ENCODE peak calls at places on chromosomes 1 and 21, in five cellular contexts. P is dorsolateral prefrontal cortex, O is cardiac fibroblast, A is brain microvascular endothelial cell, L is heart left ventricle. V is an unnamed sample.

GRCh38 chr1:41582004-41582325 is 97.5 kb upstream of the EDN2 start:
- DNase-seq in A (no peak), L (no peak), P (no peak), O (no peak), V (no peak)

GRCh38 chr1:231734417-231734816 is 107.8 kb downstream of the DISC1 start:
- DNase-seq in O (no peak), A (no peak), L (peak; percentile 63), P (no peak), V (no peak)

GRCh38 chr1:92244376-92244775 is 26.7 kb downstream of the C1orf146 start:
- DNase-seq in O (peak; percentile 55), P (no peak), L (no peak), A (no peak), V (no peak)

GRCh38 chr1:236890152-236891056 is 95.3 kb downstream of the MTR start:
- DNase-seq in L (peak; percentile 69), A (no peak), O (no peak), P (no peak), V (no peak)

GRCh38 chr1:156073110-156073693 is 9.1 kb downstream of the MEX3A start:
- DNase-seq in A (no peak), P (no peak), L (no peak), O (no peak), V (no peak)

GRCh38 chr1:44857446-44857845 is 14.4 kb upstream of the PTCH2 start:
- DNase-seq in L (no peak), O (no peak), A (no peak), P (no peak), V (no peak)

GRCh38 chr1:89022167-89022959 is at the start of gene GBP3:
- DNase-seq in O (peak; percentile 81), L (no peak), P (no peak), A (peak; percentile 12), V (peak; percentile 55)

GRCh38 chr1:99457381-99458165 is 188.3 kb upstream of the PALMD start:
- DNase-seq in L (no peak), O (peak; percentile 79), P (peak; percentile 22), A (peak; percentile 77), V (no peak)

GRCh38 chr1:20685099-20685662 is 24.0 kb upstream of the DDOST start:
- DNase-seq in A (no peak), P (peak; percentile 51), O (no peak), L (peak; percentile 78), V (no peak)

GRCh38 chr1:6597777-6598131 is 4.9 kb downstream of the KLHL21 start:
- DNase-seq in P (no peak), L (no peak), O (no peak), A (no peak), V (no peak)

GRCh38 chr1:12179638-12180121 is 12.9 kb downstream of the TNFRSF1B start:
- DNase-seq in L (no peak), O (no peak), P (no peak), A (no peak), V (no peak)

GRCh38 chr1:12177156-12177998 is 10.6 kb downstream of the TNFRSF1B start:
- DNase-seq in A (no peak), O (no peak), L (no peak), P (no peak), V (no peak)

GRCh38 chr1:12179111-12179519 is 12.3 kb downstream of the TNFRSF1B start:
- DNase-seq in A (peak; percentile 85), P (no peak), L (no peak), O (no peak), V (peak; percentile 86)

GRCh38 chr1:12177999-12178441 is 11.2 kb downstream of the TNFRSF1B start:
- DNase-seq in P (peak; percentile 62), L (peak; percentile 82), A (peak; percentile 85), O (peak; percentile 91), V (peak; percentile 63)

GRCh38 chr1:12178511-12178910 is 11.7 kb downstream of the TNFRSF1B start:
- DNase-seq in P (no peak), A (no peak), O (no peak), L (no peak), V (no peak)
- H3K4me3 ChIP-seq in P (no peak overlapping the region), A (no peak overlapping the region), O (no peak overlapping the region), L (no peak overlapping the region), V (peak overlapping the region; percentile 43)

GRCh38 chr1:203301331-203301668 is 4.0 kb upstream of the BTG2 start:
- DNase-seq in L (no peak), P (no peak), A (no peak), O (no peak), V (no peak)

GRCh38 chr1:203300441-203301330 is 4.6 kb upstream of the BTG2 start:
- DNase-seq in A (no peak), L (no peak), P (no peak), O (no peak), V (no peak)

GRCh38 chr1:203302461-203302860 is 2.9 kb upstream of the BTG2 start:
- DNase-seq in L (no peak), A (no peak), O (no peak), P (no peak), V (no peak)

GRCh38 chr1:203296456-203297073 is 8.8 kb upstream of the BTG2 start:
- DNase-seq in L (peak; percentile 44), P (no peak), O (peak; percentile 39), A (no peak), V (no peak)

DNA sequence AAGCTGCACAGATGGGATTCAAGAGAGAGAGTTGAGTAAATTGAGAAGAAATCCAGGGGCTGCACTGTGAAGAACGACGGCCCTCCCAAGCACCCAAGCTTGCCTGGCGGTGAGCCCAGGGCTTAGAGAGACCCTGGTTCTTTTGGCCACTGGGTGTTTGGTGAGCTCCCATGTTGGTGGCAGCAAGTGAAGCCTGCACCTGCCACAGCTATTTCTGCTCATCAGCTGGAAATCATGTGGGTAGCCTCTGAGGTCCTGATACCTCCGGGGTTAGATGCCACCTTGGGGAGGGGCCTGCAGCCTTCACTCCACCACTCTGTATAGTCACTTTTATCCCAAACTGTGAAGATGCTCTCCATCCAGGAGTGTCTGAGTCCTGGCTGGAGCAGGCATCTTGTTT is 6.1 kb upstream of the BTG2 start:
- DNase-seq in L (no peak), A (no peak), O (no peak), P (no peak), V (no peak)
- H3K4me3 ChIP-seq in L (no peak overlapping the region), A (no peak overlapping the region), O (no peak overlapping the region), P (no peak overlapping the region), V (no peak overlapping the region)

DNA sequence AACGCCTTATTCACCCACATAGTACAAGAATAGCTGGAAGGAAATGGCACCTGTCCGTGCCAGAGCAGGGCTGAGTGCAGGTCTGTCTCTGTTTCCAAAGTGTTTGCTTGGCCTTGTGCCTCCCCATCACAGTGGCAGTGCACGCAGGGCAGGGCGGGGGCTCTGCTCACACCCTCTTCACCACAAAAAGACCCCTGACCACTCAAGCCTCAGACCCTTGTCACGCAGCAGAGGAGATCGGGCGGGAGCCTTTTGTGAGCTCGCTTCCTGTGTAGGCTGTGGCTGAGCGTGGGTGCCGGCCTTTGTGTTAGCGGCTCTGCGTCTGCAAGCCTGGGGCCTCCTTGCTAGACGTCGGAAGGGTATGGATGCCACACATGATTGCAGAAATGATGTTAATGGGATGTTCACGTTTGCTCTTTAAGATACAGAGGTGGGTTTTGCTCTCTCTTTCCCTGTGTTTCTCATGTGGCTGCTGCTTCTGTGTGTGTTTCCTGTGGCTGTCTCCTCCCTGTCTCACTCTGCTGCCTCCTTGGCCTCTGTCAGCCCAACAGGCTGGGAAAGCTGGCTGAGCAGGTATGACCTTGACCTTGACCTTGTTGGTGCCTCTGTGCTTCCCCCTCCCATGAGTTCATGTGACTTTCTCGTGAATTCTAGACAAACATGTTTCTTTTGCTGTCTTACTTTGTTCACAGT is 45.4 kb downstream of the S100B start:
- DNase-seq in P (no peak), O (no peak), A (no peak), L (peak; percentile 31), V (peak; percentile 71)
- H3K4me3 ChIP-seq in P (no peak overlapping the region), O (no peak overlapping the region), A (no peak overlapping the region), L (no peak overlapping the region), V (peak overlapping the region; percentile 28)

DNA sequence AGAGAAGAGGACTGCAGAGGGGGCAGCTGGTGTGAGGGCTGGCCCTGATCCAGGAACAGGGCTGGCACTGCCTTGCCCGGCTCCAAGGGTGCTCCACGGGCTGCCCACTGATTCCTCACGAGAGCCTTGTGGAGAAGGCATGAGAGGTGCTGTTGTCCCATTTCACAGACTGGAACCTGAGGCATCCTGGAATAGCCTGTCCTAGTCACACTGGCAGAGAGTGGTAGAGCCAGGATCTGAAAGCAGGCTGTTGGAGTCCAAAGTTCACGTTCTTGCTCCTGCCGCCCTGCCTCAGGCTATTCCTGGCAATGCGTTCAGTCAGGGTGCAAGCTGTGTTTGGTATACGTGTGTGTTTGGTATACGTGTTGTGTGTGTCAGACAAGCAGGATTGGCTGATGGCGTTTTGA is 1.8 kb downstream of the RER1 start:
- DNase-seq in A (no peak), O (no peak), L (no peak), P (no peak), V (no peak)
- H3K4me3 ChIP-seq in A (peak overlapping the region; percentile 9), O (no peak overlapping the region), L (no peak overlapping the region), P (peak overlapping the region; percentile 18), V (no peak overlapping the region)

DNA sequence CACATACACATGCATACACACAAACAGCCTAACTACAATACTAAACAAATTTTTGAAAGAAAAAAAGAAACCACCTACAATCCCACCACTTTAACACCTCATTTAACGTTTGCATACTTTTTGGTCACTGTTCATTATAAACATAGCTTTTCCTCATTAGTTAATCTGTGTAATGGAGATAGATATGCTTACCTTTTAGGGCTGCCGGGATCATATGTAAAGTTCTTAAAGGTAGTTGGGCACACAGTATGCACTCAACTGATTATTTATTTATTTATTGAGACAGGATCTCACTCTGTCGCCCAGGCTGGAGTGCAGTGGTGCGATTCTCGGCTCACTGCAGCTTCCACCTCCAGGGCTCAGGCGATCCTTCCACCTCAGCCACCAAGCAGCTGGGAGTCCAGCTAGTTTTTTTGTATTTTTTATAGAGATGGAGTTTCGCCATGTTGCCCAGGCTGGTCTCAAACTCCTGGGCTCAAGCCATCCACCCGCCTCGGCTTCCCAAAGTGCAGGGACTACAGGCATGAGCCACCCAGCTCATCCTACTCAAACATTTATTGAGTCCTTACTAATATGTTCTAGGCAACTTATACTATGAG is 694 bp upstream of the BCL10 start:
- DNase-seq in O (no peak), P (no peak), L (peak; percentile 28), A (no peak), V (no peak)
- H3K4me3 ChIP-seq in O (peak overlapping the region; percentile 94), P (peak overlapping the region; percentile 97), L (peak overlapping the region; percentile 80), A (peak overlapping the region; percentile 94), V (peak overlapping the region; percentile 97)

DNA sequence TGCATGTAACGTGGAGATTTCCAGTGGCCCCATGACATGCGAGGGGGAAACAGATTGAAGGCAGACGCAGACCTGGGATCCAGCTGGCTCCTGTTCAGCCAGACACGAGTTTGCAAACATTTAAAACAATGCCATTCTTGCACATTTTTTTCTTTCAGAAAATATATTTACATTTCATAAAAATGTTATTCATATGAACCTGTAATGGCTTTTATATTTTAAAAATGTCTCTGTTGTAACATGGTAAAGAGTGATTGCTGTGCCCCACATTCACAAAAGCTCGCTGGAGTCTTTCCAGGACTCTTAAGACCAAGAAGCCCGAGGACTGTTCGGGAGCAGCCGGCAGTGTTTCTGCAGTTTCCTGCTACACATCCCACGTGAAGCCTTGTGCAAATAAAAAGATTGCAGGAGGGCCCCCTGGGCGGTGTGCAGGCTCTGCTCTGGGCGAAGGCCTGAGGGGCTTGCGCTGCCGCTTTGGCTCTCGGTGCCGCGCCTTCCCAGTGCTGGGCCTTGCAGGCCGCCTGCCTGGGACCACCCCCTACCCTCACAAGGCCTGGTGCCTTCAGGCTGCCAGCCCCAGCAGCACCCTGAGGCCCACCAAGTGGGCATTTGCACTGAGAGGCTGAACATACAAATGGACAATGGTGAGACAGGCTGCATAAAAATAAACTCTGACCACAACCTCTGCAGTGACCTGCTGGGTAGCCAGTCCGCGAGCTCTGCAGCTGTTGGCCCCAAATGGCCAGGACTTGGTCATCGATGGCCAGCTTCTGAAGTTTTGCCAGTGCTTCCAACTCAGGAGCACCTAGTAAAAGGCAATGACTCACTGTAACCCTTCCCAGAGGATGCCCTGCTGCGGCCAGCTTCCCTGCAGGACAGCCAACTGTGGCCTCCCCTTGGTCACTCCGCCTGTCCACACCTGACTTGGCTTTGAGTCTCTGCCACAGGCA is 185.1 kb downstream of the DYRK1A start:
- DNase-seq in O (peak; percentile 10), L (no peak), A (peak; percentile 5), P (no peak), V (no peak)
- H3K4me3 ChIP-seq in O (no peak overlapping the region), L (peak overlapping the region; percentile 7), A (no peak overlapping the region), P (no peak overlapping the region), V (no peak overlapping the region)